ENCODE peak calls at places on chromosomes 12 and 14, in four cellular contexts. T, I, N and Y are unnamed samples.

GRCh38 chr12:121793501-121793835 is at the start of gene RHOF:
- DNase-seq in T (no peak), I (no peak), N (no peak), Y (no peak)

GRCh38 chr14:89624500-89625156 is 207.6 kb upstream of the FOXN3 start:
- DNase-seq in T (no peak), I (no peak), N (no peak), Y (no peak)

GRCh38 chr14:54762296-54762695 is 140.3 kb downstream of the GCH1 start:
- DNase-seq in T (no peak), I (no peak), N (no peak), Y (no peak)

GRCh38 chr14:42424501-42424900 is 817.8 kb downstream of the LRFN5 start:
- DNase-seq in T (no peak), I (no peak), N (no peak), Y (no peak)

GRCh38 chr12:85835417-85835809 is 796 bp downstream of the RASSF9 start:
- DNase-seq in T (no peak), I (no peak), N (no peak), Y (no peak)

GRCh38 chr12:111570090-111570961 is 28.8 kb downstream of the ATXN2 start:
- DNase-seq in T (no peak), I (no peak), N (no peak), Y (no peak)

GRCh38 chr14:90571149-90571548 is 174.3 kb downstream of the CALM1 start:
- DNase-seq in T (no peak), I (no peak), N (no peak), Y (no peak)

GRCh38 chr12:79420146-79420618 is 270.6 kb downstream of the PAWR start:
- DNase-seq in T (no peak), I (no peak), N (no peak), Y (peak; percentile 16)

GRCh38 chr14:34110531-34110930 is 159.7 kb upstream of the EGLN3 start:
- DNase-seq in T (no peak), I (no peak), N (no peak), Y (no peak)

GRCh38 chr12:107497231-107497630 is 188.4 kb upstream of the PWP1 start:
- DNase-seq in T (no peak), I (no peak), N (no peak), Y (no peak)

GRCh38 chr12:19234991-19235876 is 105.7 kb downstream of the PLEKHA5 start:
- DNase-seq in T (no peak), I (no peak), N (no peak), Y (no peak)

GRCh38 chr14:83842536-83842935 is 1687.4 kb upstream of the FLRT2 start:
- DNase-seq in T (no peak), I (no peak), N (no peak), Y (no peak)